ENCODE peak calls at places on chromosome 17, in nine cellular contexts. One of them, this sample, is unnamed.

GRCh38 chr17:48494335-48494734 is 36.5 kb downstream of the HOXB1 start:
- DNase-seq in cardiac muscle cell: no peak
- DNase-seq in RWPE1: no peak
- DNase-seq in CD4-positive, alpha-beta T cell: no peak
- DNase-seq in neural progenitor cell: no peak
- DNase-seq in AG04449: no peak
- DNase-seq in AG04450: no peak
- DNase-seq in brain microvascular endothelial cell: no peak
- DNase-seq in body of pancreas: no peak
- DNase-seq in this sample: no peak

GRCh38 chr17:14506364-14506763 is 205.5 kb downstream of the HS3ST3B1 start:
- DNase-seq in brain microvascular endothelial cell: no peak
- DNase-seq in AG04449: no peak
- DNase-seq in body of pancreas: no peak
- DNase-seq in AG04450: no peak
- DNase-seq in CD4-positive, alpha-beta T cell: no peak
- DNase-seq in RWPE1: no peak
- DNase-seq in cardiac muscle cell: no peak
- DNase-seq in neural progenitor cell: no peak
- DNase-seq in this sample: no peak

GRCh38 chr17:13010959-13011358 is 6.9 kb downstream of the ELAC2 start:
- DNase-seq in cardiac muscle cell: no peak
- DNase-seq in brain microvascular endothelial cell: no peak
- DNase-seq in AG04449: no peak
- DNase-seq in AG04450: no peak
- DNase-seq in RWPE1: no peak
- DNase-seq in body of pancreas: no peak
- DNase-seq in CD4-positive, alpha-beta T cell: no peak
- DNase-seq in neural progenitor cell: no peak
- DNase-seq in this sample: no peak

GRCh38 chr17:37176683-37177082 is 199.1 kb upstream of the C17orf78 start:
- DNase-seq in cardiac muscle cell: no peak
- DNase-seq in AG04450: no peak
- DNase-seq in CD4-positive, alpha-beta T cell: no peak
- DNase-seq in neural progenitor cell: no peak
- DNase-seq in body of pancreas: no peak
- DNase-seq in brain microvascular endothelial cell: peak; percentile 40
- DNase-seq in RWPE1: peak; percentile 12
- DNase-seq in AG04449: no peak
- DNase-seq in this sample: no peak

GRCh38 chr17:17681187-17681743 is at the start of gene RAI1:
- DNase-seq in AG04450: peak; percentile 56
- DNase-seq in body of pancreas: peak; percentile 84
- DNase-seq in RWPE1: peak; percentile 66
- DNase-seq in cardiac muscle cell: peak; percentile 91
- DNase-seq in CD4-positive, alpha-beta T cell: peak; percentile 77
- DNase-seq in brain microvascular endothelial cell: no peak
- DNase-seq in AG04449: no peak
- DNase-seq in neural progenitor cell: peak; percentile 90
- DNase-seq in this sample: peak; percentile 76

GRCh38 chr17:6786618-6787017 is 10.6 kb downstream of the FBXO39 start:
- DNase-seq in RWPE1: peak; percentile 41
- DNase-seq in body of pancreas: no peak
- DNase-seq in CD4-positive, alpha-beta T cell: no peak
- DNase-seq in cardiac muscle cell: no peak
- DNase-seq in AG04449: no peak
- DNase-seq in AG04450: peak; percentile 13
- DNase-seq in brain microvascular endothelial cell: peak; percentile 27
- DNase-seq in neural progenitor cell: no peak
- DNase-seq in this sample: no peak

GRCh38 chr17:7720125-7720524 is 2.6 kb downstream of the DNAH2 start:
- DNase-seq in body of pancreas: no peak
- DNase-seq in AG04449: no peak
- DNase-seq in neural progenitor cell: no peak
- DNase-seq in RWPE1: no peak
- DNase-seq in cardiac muscle cell: no peak
- DNase-seq in AG04450: no peak
- DNase-seq in brain microvascular endothelial cell: no peak
- DNase-seq in CD4-positive, alpha-beta T cell: no peak
- DNase-seq in this sample: no peak

GRCh38 chr17:71118039-71118438 is 948.7 kb downstream of the KCNJ2 start:
- DNase-seq in neural progenitor cell: peak; percentile 47
- DNase-seq in brain microvascular endothelial cell: no peak
- DNase-seq in AG04449: no peak
- DNase-seq in AG04450: no peak
- DNase-seq in body of pancreas: peak; percentile 24
- DNase-seq in cardiac muscle cell: peak; percentile 2
- DNase-seq in CD4-positive, alpha-beta T cell: no peak
- DNase-seq in RWPE1: peak; percentile 70
- DNase-seq in this sample: no peak

GRCh38 chr17:17150450-17150804 is 55.7 kb downstream of the PLD6 start:
- DNase-seq in brain microvascular endothelial cell: no peak
- DNase-seq in cardiac muscle cell: no peak
- DNase-seq in RWPE1: no peak
- DNase-seq in body of pancreas: no peak
- DNase-seq in AG04450: no peak
- DNase-seq in CD4-positive, alpha-beta T cell: no peak
- DNase-seq in AG04449: no peak
- DNase-seq in neural progenitor cell: no peak
- DNase-seq in this sample: no peak

GRCh38 chr17:17841620-17842025 is 4.8 kb upstream of the SREBF1 start:
- DNase-seq in cardiac muscle cell: peak; percentile 70
- DNase-seq in AG04449: no peak
- DNase-seq in body of pancreas: peak; percentile 90
- DNase-seq in neural progenitor cell: no peak
- DNase-seq in CD4-positive, alpha-beta T cell: no peak
- DNase-seq in AG04450: no peak
- DNase-seq in brain microvascular endothelial cell: no peak
- DNase-seq in RWPE1: no peak
- DNase-seq in this sample: no peak

GRCh38 chr17:42457107-42457787 is 1.4 kb upstream of the ATP6V0A1 start:
- DNase-seq in CD4-positive, alpha-beta T cell: no peak
- DNase-seq in RWPE1: no peak
- DNase-seq in AG04450: no peak
- DNase-seq in cardiac muscle cell: no peak
- DNase-seq in AG04449: no peak
- DNase-seq in brain microvascular endothelial cell: no peak
- DNase-seq in body of pancreas: no peak
- DNase-seq in neural progenitor cell: no peak
- DNase-seq in this sample: no peak

GRCh38 chr17:82486186-82487084 is 27.9 kb downstream of the NARF start:
- DNase-seq in body of pancreas: no peak
- DNase-seq in CD4-positive, alpha-beta T cell: no peak
- DNase-seq in RWPE1: no peak
- DNase-seq in cardiac muscle cell: no peak
- DNase-seq in AG04449: no peak
- DNase-seq in brain microvascular endothelial cell: no peak
- DNase-seq in AG04450: no peak
- DNase-seq in neural progenitor cell: no peak
- DNase-seq in this sample: no peak

GRCh38 chr17:9209347-9209746 is 188.0 kb downstream of the NTN1 start:
- DNase-seq in RWPE1: no peak
- DNase-seq in CD4-positive, alpha-beta T cell: no peak
- DNase-seq in brain microvascular endothelial cell: no peak
- DNase-seq in body of pancreas: no peak
- DNase-seq in AG04449: no peak
- DNase-seq in cardiac muscle cell: no peak
- DNase-seq in neural progenitor cell: no peak
- DNase-seq in AG04450: no peak
- DNase-seq in this sample: no peak

GRCh38 chr17:52477824-52478614 is 319.5 kb upstream of the CA10 start:
- DNase-seq in brain microvascular endothelial cell: no peak
- DNase-seq in CD4-positive, alpha-beta T cell: no peak
- DNase-seq in RWPE1: no peak
- DNase-seq in cardiac muscle cell: no peak
- DNase-seq in AG04450: no peak
- DNase-seq in neural progenitor cell: no peak
- DNase-seq in AG04449: no peak
- DNase-seq in body of pancreas: no peak
- DNase-seq in this sample: no peak

GRCh38 chr17:42363767-42364585 is 24.3 kb downstream of the STAT3 start:
- DNase-seq in brain microvascular endothelial cell: peak; percentile 56
- DNase-seq in CD4-positive, alpha-beta T cell: no peak
- DNase-seq in body of pancreas: no peak
- DNase-seq in cardiac muscle cell: no peak
- DNase-seq in neural progenitor cell: no peak
- DNase-seq in AG04450: no peak
- DNase-seq in RWPE1: no peak
- DNase-seq in AG04449: no peak
- DNase-seq in this sample: no peak

GRCh38 chr17:57999010-57999495 is 8.0 kb downstream of the SRSF1 start:
- DNase-seq in brain microvascular endothelial cell: no peak
- DNase-seq in AG04450: no peak
- DNase-seq in cardiac muscle cell: no peak
- DNase-seq in RWPE1: no peak
- DNase-seq in CD4-positive, alpha-beta T cell: no peak
- DNase-seq in neural progenitor cell: no peak
- DNase-seq in body of pancreas: no peak
- DNase-seq in AG04449: no peak
- DNase-seq in this sample: no peak

GRCh38 chr17:57999496-58000017 is 7.5 kb downstream of the SRSF1 start:
- DNase-seq in neural progenitor cell: peak; percentile 78
- DNase-seq in brain microvascular endothelial cell: peak; percentile 31
- DNase-seq in CD4-positive, alpha-beta T cell: no peak
- DNase-seq in RWPE1: no peak
- DNase-seq in AG04450: peak; percentile 57
- DNase-seq in body of pancreas: no peak
- DNase-seq in cardiac muscle cell: peak; percentile 75
- DNase-seq in AG04449: no peak
- DNase-seq in this sample: no peak

GRCh38 chr17:57995076-57995956 is 7.3 kb upstream of the VEZF1 start:
- DNase-seq in AG04450: peak; percentile 59
- DNase-seq in RWPE1: peak; percentile 69
- DNase-seq in brain microvascular endothelial cell: peak; percentile 67
- DNase-seq in AG04449: no peak
- DNase-seq in neural progenitor cell: peak; percentile 82
- DNase-seq in body of pancreas: peak; percentile 77
- DNase-seq in CD4-positive, alpha-beta T cell: peak; percentile 44
- DNase-seq in cardiac muscle cell: peak; percentile 66
- DNase-seq in this sample: peak; percentile 27

GRCh38 chr17:57998234-57998746 is 8.8 kb downstream of the SRSF1 start:
- DNase-seq in neural progenitor cell: no peak
- DNase-seq in cardiac muscle cell: no peak
- DNase-seq in body of pancreas: no peak
- DNase-seq in AG04449: no peak
- DNase-seq in AG04450: no peak
- DNase-seq in brain microvascular endothelial cell: no peak
- DNase-seq in CD4-positive, alpha-beta T cell: no peak
- DNase-seq in RWPE1: no peak
- DNase-seq in this sample: no peak

GRCh38 chr17:57997085-57997809 is 9.2 kb upstream of the VEZF1 start:
- DNase-seq in CD4-positive, alpha-beta T cell: no peak
- DNase-seq in AG04449: no peak
- DNase-seq in body of pancreas: no peak
- DNase-seq in neural progenitor cell: no peak
- DNase-seq in AG04450: no peak
- DNase-seq in brain microvascular endothelial cell: no peak
- DNase-seq in cardiac muscle cell: no peak
- DNase-seq in RWPE1: no peak
- DNase-seq in this sample: no peak
- TF ChIP-seq CTCF in CD4-positive, alpha-beta T cell: no peak
- TF ChIP-seq CTCF in AG04449: no peak
- TF ChIP-seq CTCF in body of pancreas: no peak
- TF ChIP-seq CTCF in neural progenitor cell: no peak
- TF ChIP-seq CTCF in AG04450: no peak
- TF ChIP-seq CTCF in brain microvascular endothelial cell: no peak
- TF ChIP-seq CTCF in cardiac muscle cell: no peak
- TF ChIP-seq CTCF in RWPE1: no peak
- TF ChIP-seq CTCF in this sample: no peak

GRCh38 chr17:57781386-57782050 is 36.4 kb upstream of the CCDC182 start:
- DNase-seq in body of pancreas: no peak
- DNase-seq in brain microvascular endothelial cell: no peak
- DNase-seq in RWPE1: no peak
- DNase-seq in neural progenitor cell: peak; percentile 19
- DNase-seq in AG04449: no peak
- DNase-seq in cardiac muscle cell: no peak
- DNase-seq in CD4-positive, alpha-beta T cell: no peak
- DNase-seq in AG04450: no peak
- DNase-seq in this sample: no peak

GRCh38 chr17:57773557-57773956 is 28.5 kb upstream of the CCDC182 start:
- DNase-seq in body of pancreas: no peak
- DNase-seq in CD4-positive, alpha-beta T cell: no peak
- DNase-seq in AG04450: no peak
- DNase-seq in RWPE1: no peak
- DNase-seq in cardiac muscle cell: no peak
- DNase-seq in AG04449: no peak
- DNase-seq in neural progenitor cell: no peak
- DNase-seq in brain microvascular endothelial cell: no peak
- DNase-seq in this sample: no peak

GRCh38 chr17:57772774-57773173 is 27.7 kb upstream of the CCDC182 start:
- DNase-seq in body of pancreas: no peak
- DNase-seq in CD4-positive, alpha-beta T cell: no peak
- DNase-seq in cardiac muscle cell: no peak
- DNase-seq in AG04450: no peak
- DNase-seq in AG04449: no peak
- DNase-seq in brain microvascular endothelial cell: no peak
- DNase-seq in neural progenitor cell: no peak
- DNase-seq in RWPE1: no peak
- DNase-seq in this sample: no peak

GRCh38 chr17:57774872-57775271 is 29.8 kb upstream of the CCDC182 start:
- DNase-seq in CD4-positive, alpha-beta T cell: no peak
- DNase-seq in cardiac muscle cell: no peak
- DNase-seq in brain microvascular endothelial cell: no peak
- DNase-seq in neural progenitor cell: no peak
- DNase-seq in AG04449: no peak
- DNase-seq in body of pancreas: no peak
- DNase-seq in RWPE1: no peak
- DNase-seq in AG04450: no peak
- DNase-seq in this sample: no peak

GRCh38 chr17:57776366-57776765 is 31.3 kb upstream of the CCDC182 start:
- DNase-seq in body of pancreas: no peak
- DNase-seq in brain microvascular endothelial cell: no peak
- DNase-seq in cardiac muscle cell: no peak
- DNase-seq in AG04450: no peak
- DNase-seq in neural progenitor cell: no peak
- DNase-seq in CD4-positive, alpha-beta T cell: no peak
- DNase-seq in RWPE1: no peak
- DNase-seq in AG04449: no peak
- DNase-seq in this sample: no peak
- TF ChIP-seq CTCF in body of pancreas: no peak
- TF ChIP-seq CTCF in brain microvascular endothelial cell: no peak
- TF ChIP-seq CTCF in cardiac muscle cell: no peak
- TF ChIP-seq CTCF in AG04450: no peak
- TF ChIP-seq CTCF in neural progenitor cell: no peak
- TF ChIP-seq CTCF in CD4-positive, alpha-beta T cell: no peak
- TF ChIP-seq CTCF in RWPE1: no peak
- TF ChIP-seq CTCF in AG04449: no peak
- TF ChIP-seq CTCF in this sample: no peak

GRCh38 chr17:10754861-10755591 is 25.2 kb upstream of the TMEM220 start:
- DNase-seq in body of pancreas: no peak
- DNase-seq in cardiac muscle cell: peak; percentile 25
- DNase-seq in AG04450: no peak
- DNase-seq in CD4-positive, alpha-beta T cell: no peak
- DNase-seq in brain microvascular endothelial cell: no peak
- DNase-seq in AG04449: no peak
- DNase-seq in neural progenitor cell: peak; percentile 69
- DNase-seq in RWPE1: no peak
- DNase-seq in this sample: no peak
- TF ChIP-seq CTCF in body of pancreas: no peak
- TF ChIP-seq CTCF in cardiac muscle cell: no peak
- TF ChIP-seq CTCF in AG04450: no peak
- TF ChIP-seq CTCF in CD4-positive, alpha-beta T cell: no peak
- TF ChIP-seq CTCF in brain microvascular endothelial cell: no peak
- TF ChIP-seq CTCF in AG04449: no peak
- TF ChIP-seq CTCF in neural progenitor cell: no peak
- TF ChIP-seq CTCF in RWPE1: no peak
- TF ChIP-seq CTCF in this sample: no peak

GRCh38 chr17:73585583-73585982 is 58.7 kb downstream of the SDK2 start:
- DNase-seq in AG04449: no peak
- DNase-seq in neural progenitor cell: no peak
- DNase-seq in body of pancreas: no peak
- DNase-seq in CD4-positive, alpha-beta T cell: no peak
- DNase-seq in cardiac muscle cell: no peak
- DNase-seq in RWPE1: no peak
- DNase-seq in AG04450: no peak
- DNase-seq in brain microvascular endothelial cell: no peak
- DNase-seq in this sample: no peak
- TF ChIP-seq CTCF in AG04449: no peak
- TF ChIP-seq CTCF in neural progenitor cell: peak; percentile 31
- TF ChIP-seq CTCF in body of pancreas: no peak
- TF ChIP-seq CTCF in CD4-positive, alpha-beta T cell: no peak
- TF ChIP-seq CTCF in cardiac muscle cell: no peak
- TF ChIP-seq CTCF in RWPE1: no peak
- TF ChIP-seq CTCF in AG04450: no peak
- TF ChIP-seq CTCF in brain microvascular endothelial cell: no peak
- TF ChIP-seq CTCF in this sample: no peak

This sample was measured in progenitor cell of endocrine pancreas.